ENCODE peak calls at places on chromosomes 1 and 21, in ten cellular contexts. U is A549; X is mesothelial cell of epicardium; E is uterus; V is CD8-positive, alpha-beta T cell; B is fibroblast of lung; I is tibial artery; G is BJ; T is nephron progenitor cell; F is lung. R is an unnamed sample.

GRCh38 chr21:18153063-18153462 is 91.6 kb upstream of the CHODL start:
- DNase-seq in U (no peak), X (no peak), E (no peak), V (no peak), B (no peak), I (no peak), G (no peak), T (no peak), F (no peak), R (no peak)

GRCh38 chr1:247077768-247078314 is 770 bp downstream of the ZNF670 start:
- DNase-seq in U (peak; percentile 13), X (no peak), E (no peak), V (no peak), B (peak; percentile 15), I (no peak), G (no peak), T (no peak), F (no peak), R (no peak)

GRCh38 chr1:106608836-106609235 is 447.6 kb upstream of the PRMT6 start:
- DNase-seq in U (no peak), X (no peak), E (no peak), V (no peak), B (no peak), I (no peak), G (no peak), T (no peak), F (no peak), R (no peak)

GRCh38 chr1:193322218-193322617 is 135.8 kb upstream of the B3GALT2 start:
- DNase-seq in U (no peak), X (no peak), E (no peak), V (no peak), B (peak; percentile 79), I (no peak), G (peak; percentile 27), T (no peak), F (no peak), R (no peak)

GRCh38 chr1:4962836-4963235 is 308.4 kb downstream of the AJAP1 start:
- DNase-seq in U (no peak), X (no peak), E (no peak), V (no peak), B (no peak), I (no peak), G (no peak), T (no peak), F (no peak), R (no peak)

GRCh38 chr1:107110346-107110745 is 30.5 kb upstream of the NTNG1 start:
- DNase-seq in U (no peak), X (no peak), E (no peak), V (no peak), B (peak; percentile 53), I (no peak), G (no peak), T (no peak), F (no peak), R (no peak)

GRCh38 chr1:207779008-207779407 is 27.2 kb downstream of the CD46 start:
- DNase-seq in U (no peak), X (no peak), E (no peak), V (no peak), B (no peak), I (no peak), G (no peak), T (no peak), F (no peak), R (no peak)

GRCh38 chr1:96772972-96773371 is 51.4 kb downstream of the PTBP2 start:
- DNase-seq in U (no peak), X (no peak), E (no peak), V (no peak), B (no peak), I (no peak), G (no peak), T (no peak), F (no peak), R (no peak)

GRCh38 chr1:153616144-153616884 is at the start of gene S100A14:
- DNase-seq in U (no peak), X (no peak), E (no peak), V (no peak), B (no peak), I (no peak), G (no peak), T (no peak), F (peak; percentile 90), R (no peak)

GRCh38 chr1:172322219-172323061 is 98.0 kb upstream of the C1orf105 start:
- DNase-seq in U (peak; percentile 59), X (no peak), E (peak; percentile 67), V (no peak), B (peak; percentile 88), I (peak; percentile 82), G (peak; percentile 80), T (peak; percentile 23), F (peak; percentile 58), R (no peak)
- TF ChIP-seq CTCF in U (no peak), X (no peak), E (no peak), V (no peak), B (no peak), I (peak; percentile 19), G (peak; percentile 24), T (no peak), F (no peak), R (no peak)

GRCh38 chr1:52364235-52364839 is 1.7 kb downstream of the CC2D1B start:
- DNase-seq in U (no peak), X (no peak), E (no peak), V (no peak), B (no peak), I (no peak), G (no peak), T (no peak), F (no peak), R (no peak)

GRCh38 chr1:52365091-52365745 is 787 bp downstream of the CC2D1B start:
- DNase-seq in U (peak; percentile 62), X (no peak), E (peak; percentile 58), V (no peak), B (peak; percentile 77), I (peak; percentile 86), G (peak; percentile 35), T (peak; percentile 29), F (peak; percentile 76), R (no peak)

GRCh38 chr1:52366517-52366827 is 467 bp upstream of the CC2D1B start:
- DNase-seq in U (no peak), X (no peak), E (no peak), V (no peak), B (no peak), I (no peak), G (no peak), T (no peak), F (no peak), R (no peak)

GRCh38 chr1:52367272-52367671 is 1.3 kb upstream of the CC2D1B start:
- DNase-seq in U (no peak), X (no peak), E (no peak), V (no peak), B (no peak), I (no peak), G (no peak), T (no peak), F (no peak), R (no peak)

DNA sequence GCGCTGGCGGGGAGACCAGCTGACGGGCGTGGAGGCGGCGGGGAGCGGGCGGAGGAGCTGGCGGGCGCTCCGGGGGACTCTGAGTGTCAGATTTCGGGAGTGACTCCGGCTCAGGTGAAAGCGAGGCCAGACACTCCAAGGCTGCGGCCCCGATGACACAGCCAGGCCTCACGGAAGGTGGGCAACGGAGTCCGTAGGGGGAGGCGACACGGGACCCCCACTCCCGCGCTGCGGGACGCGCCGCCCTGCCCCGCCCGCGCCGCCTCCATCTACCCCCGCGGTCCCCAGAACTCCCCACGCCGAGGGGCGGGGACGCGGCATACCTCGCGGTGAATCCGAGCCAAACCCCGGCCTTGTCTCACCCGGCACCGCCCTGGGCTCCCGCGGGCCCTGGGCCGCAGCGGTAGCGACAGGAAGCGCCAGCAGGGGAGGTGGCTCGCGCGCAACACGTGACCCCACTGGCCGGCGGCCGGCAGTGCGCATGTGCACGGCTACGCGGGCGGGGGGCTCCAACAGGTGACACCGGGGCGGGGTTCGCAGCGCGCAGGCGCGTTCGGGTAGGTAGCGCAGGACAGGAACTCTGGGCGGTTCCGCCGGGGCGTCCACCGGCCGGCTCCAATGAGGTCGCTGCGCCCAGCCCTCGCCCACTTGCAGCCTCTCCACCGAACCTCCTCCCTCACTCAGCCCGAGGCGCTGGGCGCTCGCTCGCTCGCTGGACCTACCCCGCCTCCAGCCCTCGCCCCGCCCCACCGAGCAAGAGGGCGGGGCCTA is at the start of gene CC2D1B:
- DNase-seq in U (peak; percentile 91), X (peak; percentile 100), E (peak; percentile 97), V (peak; percentile 99), B (peak; percentile 96), I (peak; percentile 99), G (peak; percentile 86), T (peak; percentile 100), F (peak; percentile 99), R (peak; percentile 100)
- TF ChIP-seq CTCF in U (no peak), X (no peak), E (peak; percentile 44), V (no peak), B (no peak), I (peak; percentile 41), G (no peak), T (no peak), F (no peak), R (no peak)

DNA sequence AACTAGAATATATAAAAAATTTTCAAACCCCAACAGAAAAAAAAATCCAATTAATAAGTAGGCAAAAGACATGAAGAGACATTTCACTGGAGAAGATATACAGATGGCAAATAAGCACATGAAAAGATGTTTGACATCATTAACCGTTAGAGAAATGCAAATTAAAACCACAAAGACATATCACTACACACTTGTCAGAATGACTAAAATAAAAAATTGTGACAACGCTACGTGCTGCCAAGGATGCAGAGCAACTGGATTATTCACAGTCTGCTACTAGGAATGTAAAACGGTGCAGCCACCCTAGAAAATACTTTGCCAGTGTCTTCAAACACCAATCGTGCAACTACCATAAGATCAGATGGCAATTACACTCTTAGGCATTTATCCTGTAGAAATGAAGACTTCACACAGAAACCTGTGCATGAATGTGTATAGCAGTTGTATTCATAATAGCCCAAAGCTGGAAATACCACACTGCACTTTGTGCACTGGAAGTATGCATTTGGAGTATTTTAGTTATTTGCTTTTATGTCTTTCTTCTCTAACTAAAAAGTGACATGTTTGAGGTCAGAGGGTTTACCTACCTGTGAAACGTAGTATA is 75.3 kb upstream of the PALMD start:
- DNase-seq in U (no peak), X (no peak), E (no peak), V (no peak), B (peak; percentile 59), I (no peak), G (no peak), T (no peak), F (no peak), R (no peak)
- TF ChIP-seq CTCF in U (no peak), X (no peak), E (no peak), V (no peak), B (no peak), I (no peak), G (no peak), T (no peak), F (no peak), R (no peak)

DNA sequence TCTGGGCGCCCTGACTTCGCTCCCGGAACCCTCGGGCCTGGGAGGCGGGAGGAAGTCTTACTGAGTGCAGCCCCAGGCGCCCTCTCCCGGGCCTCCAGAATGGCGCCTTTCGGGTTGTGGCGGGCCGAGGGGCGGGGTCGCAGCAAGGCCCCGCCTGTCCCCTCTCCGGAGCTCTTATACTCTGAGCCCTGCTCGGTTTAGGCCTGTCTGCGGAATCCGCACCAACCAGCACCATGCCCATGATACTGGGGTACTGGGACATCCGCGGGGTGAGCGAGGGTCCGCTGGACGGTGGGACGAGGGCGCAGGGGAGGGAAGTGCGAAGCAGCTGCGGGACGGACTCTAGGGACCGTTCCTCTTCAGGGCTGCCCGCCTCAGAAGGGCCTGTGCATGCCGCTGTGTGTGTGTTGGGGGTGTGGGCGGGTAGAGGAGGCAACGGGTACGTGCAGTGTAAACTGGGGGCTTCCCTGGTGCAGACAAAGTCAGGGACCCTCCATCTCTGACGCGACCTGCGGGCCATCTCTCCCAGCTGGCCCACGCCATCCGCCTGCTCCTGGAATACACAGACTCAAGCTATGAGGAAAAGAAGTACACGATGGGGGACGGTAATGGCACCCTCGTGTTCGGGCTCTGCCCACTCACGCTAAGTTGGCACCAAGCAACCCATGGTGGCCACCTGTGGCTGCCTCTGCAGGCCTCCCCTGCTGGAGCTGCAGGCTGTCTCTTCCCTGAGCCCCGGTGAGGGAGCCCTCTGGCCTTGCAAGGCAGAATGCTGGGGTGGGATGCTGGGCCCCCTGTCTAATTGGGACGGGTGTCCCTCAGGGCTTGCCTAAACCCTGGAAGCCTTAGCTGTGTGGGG is at the start of gene GSTM1:
- DNase-seq in U (no peak), X (peak; percentile 63), E (no peak), V (no peak), B (peak; percentile 78), I (no peak), G (no peak), T (peak; percentile 69), F (no peak), R (no peak)
- TF ChIP-seq CTCF in U (no peak), X (no peak), E (no peak), V (no peak), B (peak; percentile 24), I (no peak), G (no peak), T (no peak), F (peak; percentile 55), R (no peak)